ENCODE peak calls at places on chromosomes 1 and 21, in seven cellular contexts. F is endodermal cell; Q is upper lobe of right lung; R is A549; S is fibroblast of the aortic adventitia; H is CD8-positive, alpha-beta T cell; B is right atrium auricular region. X is an unnamed sample.

GRCh38 chr1:224435999-224436398 is 1.4 kb upstream of the WDR26 start:
- DNase-seq in F (no peak), Q (no peak), R (no peak), S (no peak), H (no peak), B (no peak), X (no peak)

GRCh38 chr1:102875756-102876155 is 232.6 kb downstream of the COL11A1 start:
- DNase-seq in F (no peak), Q (no peak), R (no peak), S (no peak), H (no peak), B (no peak), X (no peak)

GRCh38 chr21:38917045-38917774 is 111.5 kb downstream of the ETS2 start:
- DNase-seq in F (peak), Q (no peak), R (no peak), S (no peak), H (no peak), B (no peak), X (no peak)

GRCh38 chr1:219659005-219659632 is 46.2 kb upstream of the ZC3H11B start:
- DNase-seq in F (no peak), Q (no peak), R (no peak), S (peak), H (no peak), B (no peak), X (no peak)

GRCh38 chr1:63868220-63868897 is 94.5 kb downstream of the ROR1 start:
- DNase-seq in F (peak), Q (no peak), R (peak), S (peak), H (no peak), B (no peak), X (peak)

GRCh38 chr21:41957991-41958766 is 4.4 kb upstream of the C2CD2 start:
- DNase-seq in F (peak), Q (no peak), R (peak), S (peak), H (no peak), B (peak), X (peak)

GRCh38 chr1:17561561-17561985 is 22.1 kb downstream of the ARHGEF10L start:
- DNase-seq in F (peak), Q (no peak), R (no peak), S (peak), H (no peak), B (no peak), X (peak)

GRCh38 chr21:39082656-39083376 is 100.4 kb downstream of the PSMG1 start:
- DNase-seq in F (peak), Q (no peak), R (no peak), S (no peak), H (no peak), B (no peak), X (no peak)

GRCh38 chr1:224340711-224341384 is 10.9 kb upstream of the NVL start:
- DNase-seq in F (peak), Q (peak), R (peak), S (peak), H (peak), B (no peak), X (no peak)

GRCh38 chr1:71074681-71075080 is 6.2 kb downstream of the ZRANB2 start:
- DNase-seq in F (no peak), Q (no peak), R (no peak), S (no peak), H (no peak), B (no peak), X (no peak)

GRCh38 chr1:89721351-89721750 is 88.4 kb downstream of the LRRC8C start:
- DNase-seq in F (no peak), Q (no peak), R (no peak), S (peak), H (no peak), B (no peak), X (peak)

GRCh38 chr1:31615939-31616338 is 1.6 kb upstream of the HCRTR1 start:
- DNase-seq in F (no peak), Q (no peak), R (no peak), S (no peak), H (no peak), B (no peak), X (no peak)

GRCh38 chr1:222370911-222371717 is 176.8 kb downstream of the HHIPL2 start:
- DNase-seq in F (no peak), Q (no peak), R (peak), S (peak), H (no peak), B (no peak), X (peak)

GRCh38 chr1:23216771-23217420 is 406 bp downstream of the HTR1D start:
- DNase-seq in F (peak), Q (no peak), R (no peak), S (no peak), H (peak), B (no peak), X (no peak)
- TF ChIP-seq CTCF in F (peak), Q (peak), R (peak), S (peak), H (peak), B (peak), X (no peak)

DNA sequence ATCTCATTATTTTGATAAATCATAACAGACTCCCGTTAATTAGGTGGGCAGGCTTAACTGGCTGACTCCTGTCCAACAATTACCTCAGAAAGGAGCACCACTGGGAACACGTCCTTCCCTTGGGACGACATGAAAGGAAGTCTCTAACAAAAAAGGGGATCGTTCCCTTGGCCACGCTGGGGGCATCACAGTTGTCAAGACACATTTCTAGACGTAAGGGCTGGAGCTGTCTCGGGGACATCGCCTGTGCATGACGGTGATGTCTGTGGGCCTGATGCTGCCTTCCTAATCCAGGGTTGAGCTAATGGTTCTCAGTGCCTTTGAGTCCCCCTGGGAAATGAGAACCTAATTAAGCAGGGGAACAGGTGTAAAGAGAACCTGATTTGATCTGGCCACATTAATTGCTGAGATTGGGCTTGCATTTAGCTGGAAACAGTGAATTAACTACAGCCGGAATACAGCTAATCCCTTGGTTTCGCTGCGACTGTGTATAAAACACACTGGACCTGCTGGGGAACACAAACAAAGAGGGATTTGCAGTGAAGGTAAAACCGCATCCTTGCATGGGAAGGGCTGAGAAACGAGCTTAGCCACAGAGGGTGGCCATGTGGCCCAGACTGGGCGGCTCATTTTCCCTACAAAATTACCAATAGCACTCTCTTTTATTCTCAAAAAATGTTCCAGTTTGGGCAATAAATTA is 111.8 kb downstream of the MRPS6 start:
- DNase-seq in F (no peak), Q (no peak), R (no peak), S (no peak), H (no peak), B (no peak), X (no peak)
- H3K4me3 ChIP-seq in F (no peak), Q (no peak), R (no peak), S (no peak), H (no peak), B (no peak), X (no peak)

GRCh38 chr1:216742625-216743024 is 19.4 kb upstream of the ESRRG start:
- DNase-seq in F (no peak), Q (no peak), R (peak), S (peak), H (no peak), B (no peak), X (peak)
- TF ChIP-seq CTCF in F (peak), Q (no peak), R (peak), S (peak), H (no peak), B (peak), X (peak)

DNA sequence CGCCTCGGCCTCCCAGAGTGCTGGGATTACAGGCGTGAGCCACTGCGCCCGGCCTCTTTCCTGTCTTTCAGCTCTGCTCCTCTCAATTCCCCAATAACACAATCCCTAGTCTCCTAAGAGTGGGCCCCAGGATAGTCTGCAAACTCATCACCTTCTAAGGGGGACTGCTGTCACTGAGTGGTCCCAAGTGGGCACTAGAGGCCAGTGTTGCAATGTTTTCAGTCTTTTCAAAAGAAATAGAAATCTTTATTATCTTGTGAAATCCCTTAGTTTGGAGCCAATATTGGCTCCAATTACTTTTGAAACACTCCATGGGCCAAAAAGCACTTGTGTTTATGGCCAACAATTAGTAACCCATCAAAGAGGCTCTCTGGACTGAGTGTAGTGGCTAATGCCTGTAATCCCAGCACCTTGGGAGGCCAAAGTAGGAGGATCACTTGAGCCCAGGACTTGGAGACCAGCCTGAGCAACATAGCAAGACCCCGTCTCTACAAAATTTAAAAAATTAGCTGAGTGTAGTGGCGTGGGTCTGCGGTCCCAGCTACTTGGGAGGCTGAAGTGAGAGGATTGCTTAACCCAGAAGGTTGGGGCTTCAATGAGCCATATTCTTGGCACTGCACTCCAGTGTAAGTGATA is 28.6 kb upstream of the ZNF697 start:
- DNase-seq in F (no peak), Q (peak), R (no peak), S (peak), H (no peak), B (peak), X (peak)
- H3K4me3 ChIP-seq in F (no peak), Q (no peak), R (no peak), S (no peak), H (no peak), B (no peak), X (no peak)

GRCh38 chr1:246001142-246001812 is 505.8 kb downstream of the SMYD3 start:
- DNase-seq in F (no peak), Q (no peak), R (no peak), S (peak), H (no peak), B (no peak), X (peak)
- TF ChIP-seq CTCF in F (no peak), Q (no peak), R (no peak), S (no peak), H (no peak), B (no peak), X (no peak)

GRCh38 chr1:204685236-204686006 is at the start of gene LRRN2:
- DNase-seq in F (peak), Q (no peak), R (peak), S (no peak), H (no peak), B (no peak), X (no peak)
- H3K4me3 ChIP-seq in F (peak), Q (peak), R (peak), S (peak), H (no peak), B (peak), X (no peak)

GRCh38 chr1:84368441-84368840 is 29.8 kb upstream of the DNASE2B start:
- DNase-seq in F (no peak), Q (no peak), R (no peak), S (no peak), H (no peak), B (no peak), X (no peak)
- TF ChIP-seq CTCF in F (no peak), Q (no peak), R (no peak), S (no peak), H (no peak), B (no peak), X (no peak)

X was measured in fibroblast of mammary gland.